ENCODE peak calls at places on chromosome 21, in four cellular contexts. C is psoas muscle; Y is DND-41; I is CD4-positive, CD25-positive, alpha-beta regulatory T cell. S is an unnamed sample.
A peak's percentile ranks its signal among the peaks of the same experiment; 100 is the strongest.

GRCh38 chr21:25963186-25963585 is 207.4 kb downstream of the APP start:
- DNase-seq in C (no peak), Y (no peak), I (no peak), S (no peak)

GRCh38 chr21:31977816-31978215 is 105.0 kb downstream of the HUNK start:
- DNase-seq in C (no peak), Y (no peak), I (no peak), S (no peak)

GRCh38 chr21:33380483-33380998 is 22.7 kb upstream of the IFNGR2 start:
- DNase-seq in C (peak; percentile 91), Y (peak; percentile 65), I (peak; percentile 76), S (peak; percentile 75)

GRCh38 chr21:42343963-42344510 is 6.8 kb downstream of the TFF2 start:
- DNase-seq in C (no peak), Y (no peak), I (no peak), S (no peak)

GRCh38 chr21:33761104-33762036 is 119.1 kb downstream of the ITSN1 start:
- DNase-seq in C (peak; percentile 19), Y (no peak), I (no peak), S (no peak)

GRCh38 chr21:42562816-42563215 is 49.2 kb downstream of the SLC37A1 start:
- DNase-seq in C (no peak), Y (no peak), I (no peak), S (no peak)

GRCh38 chr21:15766952-15767603 is 37.3 kb downstream of the USP25 start:
- DNase-seq in C (no peak), Y (no peak), I (no peak), S (no peak)

GRCh38 chr21:25647632-25648031 is 8.6 kb downstream of the JAM2 start:
- DNase-seq in C (no peak), Y (no peak), I (no peak), S (no peak)

GRCh38 chr21:42161957-42162681 is 56.8 kb upstream of the ABCG1 start:
- DNase-seq in C (no peak), Y (peak; percentile 84), I (no peak), S (peak; percentile 14)

GRCh38 chr21:24045775-24046215 is 1561.5 kb downstream of the MRPL39 start:
- DNase-seq in C (peak; percentile 63), Y (peak; percentile 35), I (no peak), S (no peak)

GRCh38 chr21:16579538-16579937 is 849.8 kb downstream of the USP25 start:
- DNase-seq in C (no peak), Y (no peak), I (no peak), S (no peak)

GRCh38 chr21:37687001-37687400 is 229.3 kb downstream of the KCNJ6 start:
- DNase-seq in C (no peak), Y (no peak), I (no peak), S (no peak)

GRCh38 chr21:37684115-37684493 is 232.2 kb downstream of the KCNJ6 start:
- DNase-seq in C (no peak), Y (no peak), I (no peak), S (no peak)

GRCh38 chr21:37684577-37684976 is 231.7 kb downstream of the KCNJ6 start:
- DNase-seq in C (no peak), Y (no peak), I (no peak), S (no peak)

GRCh38 chr21:37683396-37684114 is 232.7 kb downstream of the KCNJ6 start:
- DNase-seq in C (no peak), Y (no peak), I (no peak), S (no peak)

GRCh38 chr21:37688952-37689659 is 227.2 kb downstream of the KCNJ6 start:
- DNase-seq in C (no peak), Y (no peak), I (no peak), S (no peak)
- H3K4me3 ChIP-seq in C (no peak overlapping the region), Y (no peak overlapping the region), I (no peak overlapping the region), S (no peak overlapping the region)

GRCh38 chr21:29033301-29033700 is 8.8 kb downstream of the USP16 start:
- DNase-seq in C (no peak), Y (no peak), I (no peak), S (no peak)
- H3K4me1 ChIP-seq in C (no peaks in the 10 kb centered on the region), Y (no peaks in the 10 kb centered on the region), I (no peaks in the 10 kb centered on the region), S (peaks cover 3% of the 10 kb centered on the region)

DNA sequence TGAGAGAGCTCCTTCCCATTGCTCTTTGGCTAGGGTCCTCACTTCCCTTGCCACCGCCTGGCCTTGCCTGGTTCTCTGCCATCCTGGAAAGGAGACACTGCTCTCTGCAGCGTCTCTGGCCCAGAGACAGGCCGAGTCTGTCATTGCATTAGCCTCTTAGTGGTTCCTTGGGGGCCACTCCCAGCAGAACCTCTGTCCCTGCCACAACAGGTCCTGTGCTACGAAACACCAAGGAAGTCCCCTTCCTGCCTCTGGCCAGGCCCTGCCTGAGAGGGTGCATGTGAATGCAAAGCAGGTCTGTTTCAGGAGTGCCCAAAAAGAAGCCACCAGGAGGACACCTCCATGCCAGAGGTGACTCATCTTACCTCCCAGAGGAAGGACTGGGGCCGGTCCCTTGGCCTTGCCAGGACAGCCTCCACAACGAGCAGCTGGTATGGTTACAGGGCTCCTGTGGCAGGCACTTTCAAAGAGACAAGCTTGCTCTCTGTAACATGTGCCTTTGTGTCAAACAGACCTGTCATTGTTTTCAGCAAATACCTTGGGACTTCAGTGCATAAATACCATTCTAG is 59.6 kb downstream of the VPS26C start:
- DNase-seq in C (peak; percentile 61), Y (no peak), I (no peak), S (no peak)
- H3K4me3 ChIP-seq in C (peak overlapping the region; percentile 58), Y (no peak overlapping the region), I (no peak overlapping the region), S (no peak overlapping the region)

GRCh38 chr21:45974073-45975016 is 7.2 kb upstream of the COL6A1 start:
- DNase-seq in C (peak; percentile 69), Y (no peak), I (no peak), S (no peak)
- H3K4me1 ChIP-seq in C (peaks cover 17% of the 10 kb centered on the region), Y (peaks cover 22% of the 10 kb centered on the region), I (peaks cover 31% of the 10 kb centered on the region), S (peaks cover 39% of the 10 kb centered on the region)

GRCh38 chr21:30206551-30207251 is 9.2 kb downstream of the CLDN8 start:
- DNase-seq in C (no peak), Y (no peak), I (no peak), S (no peak)
- H3K4me3 ChIP-seq in C (no peak overlapping the region), Y (no peak overlapping the region), I (no peak overlapping the region), S (no peak overlapping the region)

GRCh38 chr21:35559881-35560280 is 500.4 kb downstream of the SETD4 start:
- DNase-seq in C (no peak), Y (no peak), I (no peak), S (no peak)
- H3K4me1 ChIP-seq in C (no peaks in the 10 kb centered on the region), Y (no peaks in the 10 kb centered on the region), I (no peaks in the 10 kb centered on the region), S (no peaks in the 10 kb centered on the region)

DNA sequence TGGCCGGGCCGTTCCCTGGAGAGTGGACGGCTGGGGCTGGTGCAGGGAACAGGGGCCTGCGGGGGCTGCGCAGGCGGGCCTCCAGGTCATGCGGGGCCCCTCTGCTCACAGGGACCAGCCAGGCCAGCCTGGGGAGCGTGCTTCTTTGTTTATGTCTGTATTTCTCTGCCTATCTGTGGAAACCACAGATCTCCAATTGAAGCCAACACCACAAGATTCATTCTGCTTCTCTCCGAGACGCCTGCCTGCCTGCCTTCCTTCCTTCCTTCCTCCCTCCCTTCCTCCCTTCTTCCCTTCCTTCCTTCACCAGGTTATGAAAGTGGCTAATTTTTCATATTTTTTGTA is 39.9 kb upstream of the HMGN1 start:
- DNase-seq in C (no peak), Y (no peak), I (no peak), S (no peak)
- H3K4me3 ChIP-seq in C (peak overlapping the region; percentile 65), Y (peak overlapping the region; percentile 61), I (no peak overlapping the region), S (peak overlapping the region; percentile 54)

DNA sequence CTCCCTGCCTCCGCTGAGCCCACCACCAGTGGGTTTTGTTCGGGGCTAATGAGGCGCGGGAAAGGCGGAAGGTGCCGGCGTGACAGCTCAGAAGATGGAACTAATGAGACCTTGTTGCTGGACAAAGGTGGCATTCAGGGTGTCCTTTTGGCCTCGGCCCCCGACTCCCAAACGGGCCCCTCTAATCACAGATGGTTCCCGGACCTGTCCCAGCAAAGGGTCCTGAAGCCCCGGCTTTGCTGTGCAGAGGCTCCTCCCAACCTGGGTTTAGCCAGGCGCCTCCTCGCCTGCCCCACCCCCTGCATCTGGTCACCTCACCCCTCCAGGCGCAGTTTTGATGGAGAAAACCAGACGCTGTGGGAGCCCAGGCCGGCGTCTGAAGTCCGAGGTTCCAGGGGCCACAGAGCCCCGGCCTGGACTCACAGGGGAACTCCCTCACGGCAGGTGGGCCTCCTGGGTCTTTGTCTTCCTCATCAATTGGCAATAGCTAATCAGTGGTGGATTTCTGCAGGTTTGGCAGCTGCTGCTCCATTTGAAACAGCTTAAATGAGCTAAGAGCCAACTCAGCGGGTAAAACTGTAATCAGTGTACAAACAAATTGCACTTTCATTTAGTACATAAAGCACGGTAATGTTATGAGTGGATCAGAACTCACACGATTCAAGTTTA is 44.3 kb upstream of the ADARB1 start:
- DNase-seq in C (no peak), Y (no peak), I (no peak), S (no peak)
- H3K4me1 ChIP-seq in C (peaks cover 20% of the 10 kb centered on the region), Y (no peaks in the 10 kb centered on the region), I (no peaks in the 10 kb centered on the region), S (no peaks in the 10 kb centered on the region)

S was measured in CD4-positive, alpha-beta memory T cell.